ENCODE peak calls at places on chromosomes 4 and X, in nine cellular contexts. One of them, this sample, is unnamed.

GRCh38 chr4:121706595-121707021 is 9.8 kb upstream of the ANXA5 start:
- DNase-seq in NCI-H187: no peak
- DNase-seq in iPS DF 6.9: no peak
- DNase-seq in GM23338: no peak
- DNase-seq in NCI-H1092: no peak
- DNase-seq in NCI-H2107: no peak
- DNase-seq in RWPE1: no peak
- DNase-seq in stimulated activated CD8-positive, alpha-beta memory T cell treated with anti-CD3 and anti-CD28 coated beads, Interleukin-2, amount 100 ng/mL, for 1 hour: no peak
- DNase-seq in CD8-positive, alpha-beta memory T cell: peak
- DNase-seq in this sample: no peak

GRCh38 chrX:10112510-10112909 is 44.3 kb upstream of the CLCN4 start:
- DNase-seq in NCI-H1092: no peak
- DNase-seq in CD8-positive, alpha-beta memory T cell: no peak
- DNase-seq in NCI-H187: no peak
- DNase-seq in iPS DF 6.9: no peak
- DNase-seq in stimulated activated CD8-positive, alpha-beta memory T cell treated with anti-CD3 and anti-CD28 coated beads, Interleukin-2, amount 100 ng/mL, for 1 hour: no peak
- DNase-seq in GM23338: no peak
- DNase-seq in RWPE1: no peak
- DNase-seq in NCI-H2107: no peak
- DNase-seq in this sample: no peak

GRCh38 chrX:38271154-38271716 is 50.6 kb upstream of the SRPX start:
- DNase-seq in GM23338: no peak
- DNase-seq in stimulated activated CD8-positive, alpha-beta memory T cell treated with anti-CD3 and anti-CD28 coated beads, Interleukin-2, amount 100 ng/mL, for 1 hour: no peak
- DNase-seq in NCI-H2107: no peak
- DNase-seq in CD8-positive, alpha-beta memory T cell: no peak
- DNase-seq in NCI-H1092: no peak
- DNase-seq in iPS DF 6.9: no peak
- DNase-seq in RWPE1: no peak
- DNase-seq in NCI-H187: no peak
- DNase-seq in this sample: no peak

GRCh38 chr4:85149656-85150055 is 183.2 kb upstream of the WDFY3 start:
- DNase-seq in stimulated activated CD8-positive, alpha-beta memory T cell treated with anti-CD3 and anti-CD28 coated beads, Interleukin-2, amount 100 ng/mL, for 1 hour: no peak
- DNase-seq in iPS DF 6.9: no peak
- DNase-seq in NCI-H187: no peak
- DNase-seq in NCI-H2107: no peak
- DNase-seq in GM23338: no peak
- DNase-seq in NCI-H1092: no peak
- DNase-seq in CD8-positive, alpha-beta memory T cell: no peak
- DNase-seq in RWPE1: peak
- DNase-seq in this sample: peak

GRCh38 chr4:26181616-26182015 is 139.2 kb upstream of the RBPJ start:
- DNase-seq in NCI-H1092: no peak
- DNase-seq in iPS DF 6.9: no peak
- DNase-seq in GM23338: no peak
- DNase-seq in NCI-H187: no peak
- DNase-seq in RWPE1: no peak
- DNase-seq in CD8-positive, alpha-beta memory T cell: no peak
- DNase-seq in stimulated activated CD8-positive, alpha-beta memory T cell treated with anti-CD3 and anti-CD28 coated beads, Interleukin-2, amount 100 ng/mL, for 1 hour: no peak
- DNase-seq in NCI-H2107: no peak
- DNase-seq in this sample: no peak

GRCh38 chr4:83054928-83055327 is 19.9 kb downstream of the COPS4 start:
- DNase-seq in GM23338: no peak
- DNase-seq in NCI-H1092: no peak
- DNase-seq in RWPE1: peak
- DNase-seq in CD8-positive, alpha-beta memory T cell: peak
- DNase-seq in NCI-H187: no peak
- DNase-seq in stimulated activated CD8-positive, alpha-beta memory T cell treated with anti-CD3 and anti-CD28 coated beads, Interleukin-2, amount 100 ng/mL, for 1 hour: no peak
- DNase-seq in NCI-H2107: no peak
- DNase-seq in iPS DF 6.9: no peak
- DNase-seq in this sample: peak

GRCh38 chrX:111329370-111329769 is 59.1 kb upstream of the CAPN6 start:
- DNase-seq in NCI-H2107: no peak
- DNase-seq in NCI-H187: no peak
- DNase-seq in GM23338: no peak
- DNase-seq in iPS DF 6.9: no peak
- DNase-seq in NCI-H1092: no peak
- DNase-seq in RWPE1: no peak
- DNase-seq in stimulated activated CD8-positive, alpha-beta memory T cell treated with anti-CD3 and anti-CD28 coated beads, Interleukin-2, amount 100 ng/mL, for 1 hour: no peak
- DNase-seq in CD8-positive, alpha-beta memory T cell: no peak
- DNase-seq in this sample: no peak

GRCh38 chr4:25654971-25655963 is at the start of gene SLC34A2:
- DNase-seq in NCI-H1092: no peak
- DNase-seq in iPS DF 6.9: no peak
- DNase-seq in RWPE1: peak
- DNase-seq in GM23338: peak
- DNase-seq in NCI-H2107: no peak
- DNase-seq in NCI-H187: peak
- DNase-seq in stimulated activated CD8-positive, alpha-beta memory T cell treated with anti-CD3 and anti-CD28 coated beads, Interleukin-2, amount 100 ng/mL, for 1 hour: no peak
- DNase-seq in CD8-positive, alpha-beta memory T cell: no peak
- DNase-seq in this sample: no peak

GRCh38 chr4:53545238-53545637 is 46.0 kb downstream of the LNX1 start:
- DNase-seq in iPS DF 6.9: no peak
- DNase-seq in stimulated activated CD8-positive, alpha-beta memory T cell treated with anti-CD3 and anti-CD28 coated beads, Interleukin-2, amount 100 ng/mL, for 1 hour: no peak
- DNase-seq in NCI-H187: no peak
- DNase-seq in GM23338: peak
- DNase-seq in NCI-H2107: no peak
- DNase-seq in CD8-positive, alpha-beta memory T cell: no peak
- DNase-seq in RWPE1: no peak
- DNase-seq in NCI-H1092: no peak
- DNase-seq in this sample: no peak

GRCh38 chrX:11531226-11531625 is 134.5 kb downstream of the ARHGAP6 start:
- DNase-seq in stimulated activated CD8-positive, alpha-beta memory T cell treated with anti-CD3 and anti-CD28 coated beads, Interleukin-2, amount 100 ng/mL, for 1 hour: no peak
- DNase-seq in NCI-H2107: no peak
- DNase-seq in NCI-H1092: no peak
- DNase-seq in iPS DF 6.9: no peak
- DNase-seq in CD8-positive, alpha-beta memory T cell: no peak
- DNase-seq in NCI-H187: no peak
- DNase-seq in RWPE1: no peak
- DNase-seq in GM23338: no peak
- DNase-seq in this sample: peak

GRCh38 chr4:147019061-147019460 is 73.4 kb upstream of the TTC29 start:
- DNase-seq in NCI-H2107: no peak
- DNase-seq in stimulated activated CD8-positive, alpha-beta memory T cell treated with anti-CD3 and anti-CD28 coated beads, Interleukin-2, amount 100 ng/mL, for 1 hour: peak
- DNase-seq in NCI-H1092: peak
- DNase-seq in NCI-H187: peak
- DNase-seq in iPS DF 6.9: no peak
- DNase-seq in CD8-positive, alpha-beta memory T cell: peak
- DNase-seq in GM23338: peak
- DNase-seq in RWPE1: peak
- DNase-seq in this sample: peak

GRCh38 chrX:68419934-68420333 is 13.4 kb downstream of the OPHN1 start:
- DNase-seq in stimulated activated CD8-positive, alpha-beta memory T cell treated with anti-CD3 and anti-CD28 coated beads, Interleukin-2, amount 100 ng/mL, for 1 hour: no peak
- DNase-seq in NCI-H2107: no peak
- DNase-seq in NCI-H1092: no peak
- DNase-seq in CD8-positive, alpha-beta memory T cell: no peak
- DNase-seq in iPS DF 6.9: no peak
- DNase-seq in RWPE1: no peak
- DNase-seq in GM23338: no peak
- DNase-seq in NCI-H187: no peak
- DNase-seq in this sample: no peak

GRCh38 chr4:66376921-66377320 is 706.6 kb upstream of the EPHA5 start:
- DNase-seq in CD8-positive, alpha-beta memory T cell: no peak
- DNase-seq in NCI-H2107: no peak
- DNase-seq in RWPE1: no peak
- DNase-seq in NCI-H187: no peak
- DNase-seq in stimulated activated CD8-positive, alpha-beta memory T cell treated with anti-CD3 and anti-CD28 coated beads, Interleukin-2, amount 100 ng/mL, for 1 hour: no peak
- DNase-seq in iPS DF 6.9: no peak
- DNase-seq in NCI-H1092: no peak
- DNase-seq in GM23338: no peak
- DNase-seq in this sample: no peak

GRCh38 chr4:61079976-61080375 is 120.2 kb upstream of the ADGRL3 start:
- DNase-seq in NCI-H187: no peak
- DNase-seq in CD8-positive, alpha-beta memory T cell: no peak
- DNase-seq in NCI-H1092: no peak
- DNase-seq in GM23338: no peak
- DNase-seq in iPS DF 6.9: no peak
- DNase-seq in stimulated activated CD8-positive, alpha-beta memory T cell treated with anti-CD3 and anti-CD28 coated beads, Interleukin-2, amount 100 ng/mL, for 1 hour: no peak
- DNase-seq in NCI-H2107: no peak
- DNase-seq in RWPE1: no peak
- DNase-seq in this sample: no peak

GRCh38 chr4:948936-949300 is 16.7 kb downstream of the TMEM175 start:
- DNase-seq in RWPE1: no peak
- DNase-seq in NCI-H2107: no peak
- DNase-seq in GM23338: no peak
- DNase-seq in stimulated activated CD8-positive, alpha-beta memory T cell treated with anti-CD3 and anti-CD28 coated beads, Interleukin-2, amount 100 ng/mL, for 1 hour: no peak
- DNase-seq in NCI-H187: no peak
- DNase-seq in iPS DF 6.9: no peak
- DNase-seq in NCI-H1092: no peak
- DNase-seq in CD8-positive, alpha-beta memory T cell: no peak
- DNase-seq in this sample: no peak

GRCh38 chr4:158170691-158171455 is 2.0 kb downstream of the GASK1B start:
- DNase-seq in NCI-H187: no peak
- DNase-seq in RWPE1: peak
- DNase-seq in GM23338: peak
- DNase-seq in NCI-H1092: no peak
- DNase-seq in iPS DF 6.9: peak
- DNase-seq in NCI-H2107: no peak
- DNase-seq in CD8-positive, alpha-beta memory T cell: no peak
- DNase-seq in stimulated activated CD8-positive, alpha-beta memory T cell treated with anti-CD3 and anti-CD28 coated beads, Interleukin-2, amount 100 ng/mL, for 1 hour: no peak
- DNase-seq in this sample: peak

GRCh38 chrX:65932173-65933084 is 107.5 kb downstream of the VSIG4 start:
- DNase-seq in NCI-H187: no peak
- DNase-seq in GM23338: peak
- DNase-seq in NCI-H2107: no peak
- DNase-seq in RWPE1: peak
- DNase-seq in CD8-positive, alpha-beta memory T cell: no peak
- DNase-seq in stimulated activated CD8-positive, alpha-beta memory T cell treated with anti-CD3 and anti-CD28 coated beads, Interleukin-2, amount 100 ng/mL, for 1 hour: no peak
- DNase-seq in NCI-H1092: no peak
- DNase-seq in iPS DF 6.9: no peak
- DNase-seq in this sample: no peak

GRCh38 chr4:71992571-71992970 is 39.2 kb upstream of the NPFFR2 start:
- DNase-seq in iPS DF 6.9: no peak
- DNase-seq in stimulated activated CD8-positive, alpha-beta memory T cell treated with anti-CD3 and anti-CD28 coated beads, Interleukin-2, amount 100 ng/mL, for 1 hour: no peak
- DNase-seq in NCI-H2107: no peak
- DNase-seq in GM23338: no peak
- DNase-seq in RWPE1: no peak
- DNase-seq in NCI-H1092: no peak
- DNase-seq in NCI-H187: no peak
- DNase-seq in CD8-positive, alpha-beta memory T cell: no peak
- DNase-seq in this sample: no peak

GRCh38 chrX:1481636-1482529 is 29.2 kb upstream of the ASMTL start:
- DNase-seq in RWPE1: no peak
- DNase-seq in stimulated activated CD8-positive, alpha-beta memory T cell treated with anti-CD3 and anti-CD28 coated beads, Interleukin-2, amount 100 ng/mL, for 1 hour: peak
- DNase-seq in iPS DF 6.9: no peak
- DNase-seq in GM23338: peak
- DNase-seq in NCI-H1092: no peak
- DNase-seq in NCI-H187: no peak
- DNase-seq in NCI-H2107: no peak
- DNase-seq in CD8-positive, alpha-beta memory T cell: peak
- DNase-seq in this sample: peak

GRCh38 chr4:77308843-77309242 is 151.8 kb downstream of the CCNG2 start:
- DNase-seq in CD8-positive, alpha-beta memory T cell: no peak
- DNase-seq in iPS DF 6.9: no peak
- DNase-seq in NCI-H1092: no peak
- DNase-seq in RWPE1: peak
- DNase-seq in GM23338: peak
- DNase-seq in stimulated activated CD8-positive, alpha-beta memory T cell treated with anti-CD3 and anti-CD28 coated beads, Interleukin-2, amount 100 ng/mL, for 1 hour: no peak
- DNase-seq in NCI-H187: no peak
- DNase-seq in NCI-H2107: no peak
- DNase-seq in this sample: peak

GRCh38 chr4:95155759-95156451 is 392.9 kb downstream of the UNC5C start:
- DNase-seq in GM23338: peak
- DNase-seq in NCI-H1092: no peak
- DNase-seq in CD8-positive, alpha-beta memory T cell: peak
- DNase-seq in NCI-H2107: no peak
- DNase-seq in iPS DF 6.9: no peak
- DNase-seq in NCI-H187: no peak
- DNase-seq in stimulated activated CD8-positive, alpha-beta memory T cell treated with anti-CD3 and anti-CD28 coated beads, Interleukin-2, amount 100 ng/mL, for 1 hour: no peak
- DNase-seq in RWPE1: peak
- DNase-seq in this sample: peak

GRCh38 chr4:53721276-53721675 is 130.0 kb upstream of the LNX1 start:
- DNase-seq in stimulated activated CD8-positive, alpha-beta memory T cell treated with anti-CD3 and anti-CD28 coated beads, Interleukin-2, amount 100 ng/mL, for 1 hour: no peak
- DNase-seq in NCI-H2107: no peak
- DNase-seq in GM23338: no peak
- DNase-seq in NCI-H1092: no peak
- DNase-seq in CD8-positive, alpha-beta memory T cell: no peak
- DNase-seq in RWPE1: no peak
- DNase-seq in iPS DF 6.9: no peak
- DNase-seq in NCI-H187: no peak
- DNase-seq in this sample: no peak

GRCh38 chr4:13821522-13821921 is 194.0 kb upstream of the BOD1L1 start:
- DNase-seq in RWPE1: no peak
- DNase-seq in NCI-H187: no peak
- DNase-seq in CD8-positive, alpha-beta memory T cell: no peak
- DNase-seq in NCI-H2107: no peak
- DNase-seq in NCI-H1092: no peak
- DNase-seq in GM23338: peak
- DNase-seq in iPS DF 6.9: peak
- DNase-seq in stimulated activated CD8-positive, alpha-beta memory T cell treated with anti-CD3 and anti-CD28 coated beads, Interleukin-2, amount 100 ng/mL, for 1 hour: no peak
- DNase-seq in this sample: no peak

GRCh38 chrX:12304261-12304660 is 166.0 kb downstream of the FRMPD4 start:
- DNase-seq in NCI-H187: no peak
- DNase-seq in CD8-positive, alpha-beta memory T cell: no peak
- DNase-seq in RWPE1: no peak
- DNase-seq in iPS DF 6.9: no peak
- DNase-seq in NCI-H1092: no peak
- DNase-seq in NCI-H2107: no peak
- DNase-seq in stimulated activated CD8-positive, alpha-beta memory T cell treated with anti-CD3 and anti-CD28 coated beads, Interleukin-2, amount 100 ng/mL, for 1 hour: no peak
- DNase-seq in GM23338: no peak
- DNase-seq in this sample: no peak

GRCh38 chr4:65791111-65791806 is 121.0 kb upstream of the EPHA5 start:
- DNase-seq in NCI-H1092: no peak
- DNase-seq in stimulated activated CD8-positive, alpha-beta memory T cell treated with anti-CD3 and anti-CD28 coated beads, Interleukin-2, amount 100 ng/mL, for 1 hour: no peak
- DNase-seq in GM23338: no peak
- DNase-seq in NCI-H187: no peak
- DNase-seq in NCI-H2107: no peak
- DNase-seq in RWPE1: no peak
- DNase-seq in iPS DF 6.9: no peak
- DNase-seq in CD8-positive, alpha-beta memory T cell: no peak
- DNase-seq in this sample: no peak

GRCh38 chr4:155248002-155248896 is 39.8 kb downstream of the NPY2R start:
- DNase-seq in CD8-positive, alpha-beta memory T cell: no peak
- DNase-seq in RWPE1: no peak
- DNase-seq in stimulated activated CD8-positive, alpha-beta memory T cell treated with anti-CD3 and anti-CD28 coated beads, Interleukin-2, amount 100 ng/mL, for 1 hour: no peak
- DNase-seq in NCI-H2107: no peak
- DNase-seq in NCI-H1092: no peak
- DNase-seq in GM23338: peak
- DNase-seq in iPS DF 6.9: no peak
- DNase-seq in NCI-H187: no peak
- DNase-seq in this sample: no peak